ENCODE peak calls at places on chromosomes 7 and 10, in five cellular contexts. One of them, this sample, is unnamed.

GRCh38 chr10:100027416-100027815 is 17.7 kb upstream of the DNMBP start:
- DNase-seq in fibroblast of lung: no peak
- DNase-seq in H1: no peak
- DNase-seq in H9: no peak
- DNase-seq in mammary epithelial cell: no peak
- DNase-seq in this sample: no peak

GRCh38 chr7:117673367-117673766 is 193.5 kb downstream of the CFTR start:
- DNase-seq in mammary epithelial cell: no peak
- DNase-seq in H9: peak; percentile 78
- DNase-seq in H1: peak; percentile 39
- DNase-seq in fibroblast of lung: peak; percentile 28
- DNase-seq in this sample: no peak

GRCh38 chr10:35219292-35219691 is 92.6 kb downstream of the CREM start:
- DNase-seq in H1: no peak
- DNase-seq in H9: no peak
- DNase-seq in fibroblast of lung: no peak
- DNase-seq in mammary epithelial cell: no peak
- DNase-seq in this sample: no peak

GRCh38 chr7:91946549-91946948 is 5.9 kb downstream of the AKAP9 start:
- DNase-seq in fibroblast of lung: no peak
- DNase-seq in mammary epithelial cell: no peak
- DNase-seq in H1: no peak
- DNase-seq in H9: no peak
- DNase-seq in this sample: no peak

GRCh38 chr10:69721690-69722310 is 79.9 kb upstream of the COL13A1 start:
- DNase-seq in H9: no peak
- DNase-seq in H1: no peak
- DNase-seq in fibroblast of lung: peak; percentile 61
- DNase-seq in mammary epithelial cell: no peak
- DNase-seq in this sample: no peak

GRCh38 chr7:3942778-3943177 is 641.7 kb downstream of the SDK1 start:
- DNase-seq in mammary epithelial cell: no peak
- DNase-seq in fibroblast of lung: peak; percentile 55
- DNase-seq in H9: no peak
- DNase-seq in H1: no peak
- DNase-seq in this sample: no peak

GRCh38 chr7:81769891-81770818 is at the start of gene HGF:
- DNase-seq in H9: peak; percentile 49
- DNase-seq in H1: no peak
- DNase-seq in mammary epithelial cell: no peak
- DNase-seq in fibroblast of lung: peak; percentile 91
- DNase-seq in this sample: no peak

GRCh38 chr7:114916261-114916892 is 5.5 kb upstream of the MDFIC start:
- DNase-seq in mammary epithelial cell: no peak
- DNase-seq in fibroblast of lung: no peak
- DNase-seq in H9: no peak
- DNase-seq in H1: no peak
- DNase-seq in this sample: no peak

GRCh38 chr7:71286924-71287323 is 155.0 kb downstream of the GALNT17 start:
- DNase-seq in H1: no peak
- DNase-seq in mammary epithelial cell: no peak
- DNase-seq in fibroblast of lung: no peak
- DNase-seq in H9: no peak
- DNase-seq in this sample: no peak

GRCh38 chr7:21548491-21548890 is 5.7 kb downstream of the DNAH11 start:
- DNase-seq in fibroblast of lung: no peak
- DNase-seq in H1: no peak
- DNase-seq in H9: no peak
- DNase-seq in mammary epithelial cell: peak; percentile 14
- DNase-seq in this sample: no peak

GRCh38 chr10:71045936-71046335 is 157.6 kb upstream of the PCBD1 start:
- DNase-seq in H1: no peak
- DNase-seq in mammary epithelial cell: no peak
- DNase-seq in H9: no peak
- DNase-seq in fibroblast of lung: no peak
- DNase-seq in this sample: no peak

GRCh38 chr10:77219046-77219445 is 418.6 kb downstream of the KCNMA1 start:
- DNase-seq in fibroblast of lung: no peak
- DNase-seq in H1: no peak
- DNase-seq in mammary epithelial cell: no peak
- DNase-seq in H9: no peak
- DNase-seq in this sample: no peak

GRCh38 chr10:93590638-93591037 is 10.4 kb downstream of the RBP4 start:
- DNase-seq in mammary epithelial cell: no peak
- DNase-seq in fibroblast of lung: no peak
- DNase-seq in H9: no peak
- DNase-seq in H1: no peak
- DNase-seq in this sample: no peak

GRCh38 chr10:63713191-63714144 is 192.3 kb downstream of the REEP3 start:
- DNase-seq in H1: peak; percentile 99
- DNase-seq in mammary epithelial cell: no peak
- DNase-seq in H9: peak; percentile 96
- DNase-seq in fibroblast of lung: peak; percentile 91
- DNase-seq in this sample: no peak

GRCh38 chr7:50206521-50207250 is 97.8 kb upstream of the IKZF1 start:
- DNase-seq in H9: no peak
- DNase-seq in mammary epithelial cell: no peak
- DNase-seq in H1: no peak
- DNase-seq in fibroblast of lung: no peak
- DNase-seq in this sample: no peak

GRCh38 chr10:69101451-69102095 is 13.7 kb downstream of the SRGN start:
- DNase-seq in H9: no peak
- DNase-seq in H1: no peak
- DNase-seq in mammary epithelial cell: peak; percentile 26
- DNase-seq in fibroblast of lung: peak; percentile 34
- DNase-seq in this sample: no peak

GRCh38 chr10:13001041-13001886 is at the start of gene CCDC3:
- DNase-seq in H1: peak; percentile 9
- DNase-seq in fibroblast of lung: no peak
- DNase-seq in H9: peak; percentile 69
- DNase-seq in mammary epithelial cell: no peak
- DNase-seq in this sample: no peak

GRCh38 chr10:62732841-62733653 is 71.5 kb upstream of the ADO start:
- DNase-seq in H1: no peak
- DNase-seq in mammary epithelial cell: peak; percentile 95
- DNase-seq in H9: no peak
- DNase-seq in fibroblast of lung: peak; percentile 37
- DNase-seq in this sample: peak; percentile 25

GRCh38 chr10:46518028-46518725 is 38.3 kb downstream of the GPRIN2 start:
- DNase-seq in H9: peak; percentile 22
- DNase-seq in H1: no peak
- DNase-seq in mammary epithelial cell: no peak
- DNase-seq in fibroblast of lung: no peak
- DNase-seq in this sample: no peak

GRCh38 chr7:150800576-150801241 is at the start of gene TMEM176A:
- DNase-seq in H1: no peak
- DNase-seq in mammary epithelial cell: no peak
- DNase-seq in H9: no peak
- DNase-seq in fibroblast of lung: no peak
- DNase-seq in this sample: no peak

GRCh38 chr10:88896336-88897018 is 16.4 kb downstream of the STAMBPL1 start:
- DNase-seq in fibroblast of lung: no peak
- DNase-seq in H1: no peak
- DNase-seq in mammary epithelial cell: no peak
- DNase-seq in H9: no peak
- DNase-seq in this sample: no peak

GRCh38 chr7:20331231-20331880 is 656 bp downstream of the ITGB8 start:
- DNase-seq in fibroblast of lung: peak; percentile 36
- DNase-seq in H1: no peak
- DNase-seq in mammary epithelial cell: no peak
- DNase-seq in H9: peak; percentile 65
- DNase-seq in this sample: no peak

GRCh38 chr7:27237735-27238334 is 4.8 kb upstream of the EVX1 start:
- DNase-seq in mammary epithelial cell: peak; percentile 64
- DNase-seq in H1: no peak
- DNase-seq in fibroblast of lung: no peak
- DNase-seq in H9: no peak
- DNase-seq in this sample: no peak

GRCh38 chr7:45239486-45239885 is 81.9 kb downstream of the RAMP3 start:
- DNase-seq in fibroblast of lung: peak; percentile 23
- DNase-seq in mammary epithelial cell: peak; percentile 58
- DNase-seq in H1: no peak
- DNase-seq in H9: no peak
- DNase-seq in this sample: peak; percentile 56

GRCh38 chr10:73923935-73924598 is 13.1 kb downstream of the PLAU start:
- DNase-seq in H1: no peak
- DNase-seq in fibroblast of lung: no peak
- DNase-seq in mammary epithelial cell: no peak
- DNase-seq in H9: no peak
- DNase-seq in this sample: no peak

GRCh38 chr7:4807708-4808420 is 32.4 kb downstream of the AP5Z1 start:
- DNase-seq in H9: no peak
- DNase-seq in H1: no peak
- DNase-seq in mammary epithelial cell: no peak
- DNase-seq in fibroblast of lung: no peak
- DNase-seq in this sample: no peak

GRCh38 chr7:30642789-30643188 is 39.5 kb downstream of the CRHR2 start:
- DNase-seq in H1: no peak
- DNase-seq in mammary epithelial cell: no peak
- DNase-seq in H9: no peak
- DNase-seq in fibroblast of lung: no peak
- DNase-seq in this sample: no peak

GRCh38 chr7:102268635-102269034 is 18.0 kb upstream of the SH2B2 start:
- DNase-seq in fibroblast of lung: no peak
- DNase-seq in H9: peak; percentile 19
- DNase-seq in mammary epithelial cell: no peak
- DNase-seq in H1: no peak
- DNase-seq in this sample: no peak

GRCh38 chr10:47438857-47439474 is 44.9 kb downstream of the ANXA8 start:
- DNase-seq in H1: peak; percentile 25
- DNase-seq in mammary epithelial cell: peak; percentile 62
- DNase-seq in H9: peak; percentile 64
- DNase-seq in fibroblast of lung: peak; percentile 70
- DNase-seq in this sample: peak; percentile 9

GRCh38 chr7:113004726-113005454 is 81.7 kb downstream of the GPR85 start:
- DNase-seq in mammary epithelial cell: no peak
- DNase-seq in H1: no peak
- DNase-seq in H9: no peak
- DNase-seq in fibroblast of lung: no peak
- DNase-seq in this sample: no peak

GRCh38 chr10:132578287-132578951 is 40.8 kb downstream of the INPP5A start:
- DNase-seq in H1: no peak
- DNase-seq in H9: no peak
- DNase-seq in fibroblast of lung: no peak
- DNase-seq in mammary epithelial cell: no peak
- DNase-seq in this sample: no peak
- H3K4me1 ChIP-seq in H1: peaks cover 7% of the 10 kb centered on the region
- H3K4me1 ChIP-seq in H9: no peaks in the 10 kb centered on the region
- H3K4me1 ChIP-seq in fibroblast of lung: peaks cover 12% of the 10 kb centered on the region
- H3K4me1 ChIP-seq in mammary epithelial cell: no peaks in the 10 kb centered on the region
- H3K4me1 ChIP-seq in this sample: no peaks in the 10 kb centered on the region

DNA sequence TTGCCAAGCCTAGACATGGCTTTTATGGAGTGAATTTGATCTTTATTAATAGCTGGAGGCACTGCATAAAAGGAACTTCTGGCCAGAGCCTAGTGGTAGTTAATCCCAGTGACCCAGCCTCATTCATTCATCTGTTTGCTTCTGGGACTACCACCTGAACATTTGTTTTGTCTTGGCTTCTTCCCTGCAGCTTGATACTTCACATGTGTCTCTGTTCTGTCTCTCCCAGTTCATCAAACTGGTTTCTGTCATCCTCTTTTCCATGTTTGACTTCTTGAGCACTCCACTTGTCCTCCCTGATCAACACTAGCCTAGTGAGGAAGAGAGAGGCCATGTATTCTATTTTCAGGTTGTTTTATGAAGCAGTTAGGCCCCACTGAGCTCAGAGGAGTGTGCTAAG is 163.6 kb downstream of the NRG3 start:
- DNase-seq in fibroblast of lung: no peak
- DNase-seq in H9: no peak
- DNase-seq in H1: no peak
- DNase-seq in mammary epithelial cell: no peak
- DNase-seq in this sample: no peak
- H3K9me3 ChIP-seq in fibroblast of lung: no peaks in the 10 kb centered on the region
- H3K9me3 ChIP-seq in H9: no peaks in the 10 kb centered on the region
- H3K9me3 ChIP-seq in H1: no peaks in the 10 kb centered on the region
- H3K9me3 ChIP-seq in mammary epithelial cell: peaks cover 4% of the 10 kb centered on the region
- H3K9me3 ChIP-seq in this sample: no peaks in the 10 kb centered on the region

GRCh38 chr10:96309631-96310358 is 5.6 kb downstream of the DNTT start:
- DNase-seq in mammary epithelial cell: no peak
- DNase-seq in H9: peak; percentile 92
- DNase-seq in fibroblast of lung: no peak
- DNase-seq in H1: peak; percentile 91
- DNase-seq in this sample: no peak

GRCh38 chr10:96310359-96310669 is 6.1 kb downstream of the DNTT start:
- DNase-seq in H9: no peak
- DNase-seq in mammary epithelial cell: no peak
- DNase-seq in H1: no peak
- DNase-seq in fibroblast of lung: no peak
- DNase-seq in this sample: no peak

GRCh38 chr10:96304241-96304640 is at the start of gene DNTT:
- DNase-seq in mammary epithelial cell: no peak
- DNase-seq in H9: no peak
- DNase-seq in fibroblast of lung: no peak
- DNase-seq in H1: no peak
- DNase-seq in this sample: no peak

GRCh38 chr10:96305019-96305418 is 785 bp downstream of the DNTT start:
- DNase-seq in H1: no peak
- DNase-seq in mammary epithelial cell: no peak
- DNase-seq in H9: no peak
- DNase-seq in fibroblast of lung: no peak
- DNase-seq in this sample: no peak

DNA sequence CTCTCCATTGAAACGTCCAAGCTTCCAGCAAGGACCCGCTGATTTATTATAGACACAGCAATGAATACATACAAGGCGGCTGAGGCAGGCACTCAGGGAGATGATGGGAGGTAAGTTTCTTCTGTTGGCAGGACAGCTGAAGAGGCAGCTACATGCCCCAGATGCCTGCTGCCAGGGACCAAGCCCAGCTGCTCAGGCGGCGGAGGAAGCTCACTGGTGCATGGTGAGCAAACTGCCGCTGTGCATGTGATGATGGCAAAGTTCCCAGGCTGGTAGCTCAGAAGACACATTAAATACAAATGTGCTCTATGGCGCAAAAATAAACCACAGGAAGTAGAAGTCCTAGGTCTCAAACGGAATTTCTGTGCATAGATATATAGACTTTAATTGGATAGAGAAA is 2.3 kb downstream of the DNTT start:
- DNase-seq in mammary epithelial cell: no peak
- DNase-seq in H9: no peak
- DNase-seq in H1: no peak
- DNase-seq in fibroblast of lung: no peak
- DNase-seq in this sample: no peak
- H3K79me2 ChIP-seq in mammary epithelial cell: no peaks in the 10 kb centered on the region
- H3K79me2 ChIP-seq in H9: no peaks in the 10 kb centered on the region
- H3K79me2 ChIP-seq in H1: no peaks in the 10 kb centered on the region
- H3K79me2 ChIP-seq in fibroblast of lung: no peaks in the 10 kb centered on the region
- H3K79me2 ChIP-seq in this sample: no peaks in the 10 kb centered on the region

DNA sequence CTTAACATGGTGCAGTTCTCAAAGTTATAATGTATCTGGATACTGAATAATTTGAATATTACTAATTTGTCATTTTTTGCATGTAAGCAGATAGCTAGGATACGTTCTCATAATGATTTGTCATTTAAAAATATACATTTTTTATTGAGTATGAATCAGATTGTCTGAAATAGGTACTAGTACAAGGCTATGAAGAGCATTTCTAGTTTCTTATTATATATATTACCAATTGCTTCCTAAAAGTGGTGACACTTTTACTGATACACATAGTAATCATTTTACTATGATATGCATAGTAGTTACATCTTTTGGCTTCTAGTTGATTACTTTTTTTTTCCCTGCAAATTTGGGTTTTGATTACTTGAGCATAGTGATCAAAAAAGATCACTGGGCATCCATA is 26.4 kb downstream of the RAB18 start:
- DNase-seq in H9: no peak
- DNase-seq in H1: no peak
- DNase-seq in mammary epithelial cell: no peak
- DNase-seq in fibroblast of lung: no peak
- DNase-seq in this sample: no peak
- H3K4me1 ChIP-seq in H9: peaks cover 2% of the 10 kb centered on the region
- H3K4me1 ChIP-seq in H1: no peaks in the 10 kb centered on the region
- H3K4me1 ChIP-seq in mammary epithelial cell: no peaks in the 10 kb centered on the region
- H3K4me1 ChIP-seq in fibroblast of lung: no peaks in the 10 kb centered on the region
- H3K4me1 ChIP-seq in this sample: no peaks in the 10 kb centered on the region